ENCODE peak calls at places on chromosomes 6 and 20, in five cellular contexts. X, M, Q, S and B are unnamed samples.
A peak's percentile ranks its signal among the peaks of the same experiment; 100 is the strongest.

GRCh38 chr20:60642048-60642447 is 610.0 kb upstream of the CDH4 start:
- DNase-seq in X (no peak), M (no peak), Q (no peak), S (no peak), B (no peak)

GRCh38 chr6:43668151-43669028 is 19.2 kb downstream of the MRPS18A start:
- DNase-seq in X (peak; percentile 61), M (peak; percentile 68), Q (peak; percentile 71), S (no peak), B (peak; percentile 10)

GRCh38 chr6:137471497-137471896 is 22.7 kb downstream of the OLIG3 start:
- DNase-seq in X (no peak), M (no peak), Q (no peak), S (no peak), B (no peak)

GRCh38 chr20:46398963-46399362 is 7.5 kb downstream of the ELMO2 start:
- DNase-seq in X (no peak), M (no peak), Q (no peak), S (no peak), B (no peak)

GRCh38 chr20:54132612-54133433 is 41.0 kb downstream of the CYP24A1 start:
- DNase-seq in X (no peak), M (no peak), Q (peak; percentile 98), S (no peak), B (no peak)

GRCh38 chr6:118551063-118551672 is 3.1 kb downstream of the PLN start:
- DNase-seq in X (no peak), M (no peak), Q (peak; percentile 81), S (no peak), B (no peak)

GRCh38 chr6:9431945-9432344 is 982.9 kb downstream of the TFAP2A start:
- DNase-seq in X (no peak), M (no peak), Q (no peak), S (no peak), B (no peak)

GRCh38 chr6:117494283-117494682 is 11.8 kb downstream of the DCBLD1 start:
- DNase-seq in X (no peak), M (no peak), Q (peak; percentile 46), S (no peak), B (no peak)

GRCh38 chr6:44332585-44332984 is 9.9 kb upstream of the SPATS1 start:
- DNase-seq in X (no peak), M (no peak), Q (no peak), S (no peak), B (no peak)

GRCh38 chr6:43992126-43992663 is 135.1 kb downstream of the MRPL14 start:
- DNase-seq in X (no peak), M (no peak), Q (no peak), S (no peak), B (no peak)

GRCh38 chr6:111555041-111555440 is 50.6 kb downstream of the TRAF3IP2 start:
- DNase-seq in X (no peak), M (no peak), Q (peak; percentile 32), S (no peak), B (no peak)
- TF ChIP-seq CTCF in X (no peak), M (no peak), Q (no peak), S (no peak), B (no peak)

GRCh38 chr6:80618953-80619352 is 512.5 kb downstream of the BCKDHB start:
- DNase-seq in X (no peak), M (no peak), Q (peak; percentile 50), S (no peak), B (no peak)

GRCh38 chr6:80622641-80623040 is 516.2 kb downstream of the BCKDHB start:
- DNase-seq in X (no peak), M (no peak), Q (no peak), S (no peak), B (no peak)

GRCh38 chr6:80625405-80625804 is 518.9 kb downstream of the BCKDHB start:
- DNase-seq in X (no peak), M (no peak), Q (no peak), S (no peak), B (no peak)

DNA sequence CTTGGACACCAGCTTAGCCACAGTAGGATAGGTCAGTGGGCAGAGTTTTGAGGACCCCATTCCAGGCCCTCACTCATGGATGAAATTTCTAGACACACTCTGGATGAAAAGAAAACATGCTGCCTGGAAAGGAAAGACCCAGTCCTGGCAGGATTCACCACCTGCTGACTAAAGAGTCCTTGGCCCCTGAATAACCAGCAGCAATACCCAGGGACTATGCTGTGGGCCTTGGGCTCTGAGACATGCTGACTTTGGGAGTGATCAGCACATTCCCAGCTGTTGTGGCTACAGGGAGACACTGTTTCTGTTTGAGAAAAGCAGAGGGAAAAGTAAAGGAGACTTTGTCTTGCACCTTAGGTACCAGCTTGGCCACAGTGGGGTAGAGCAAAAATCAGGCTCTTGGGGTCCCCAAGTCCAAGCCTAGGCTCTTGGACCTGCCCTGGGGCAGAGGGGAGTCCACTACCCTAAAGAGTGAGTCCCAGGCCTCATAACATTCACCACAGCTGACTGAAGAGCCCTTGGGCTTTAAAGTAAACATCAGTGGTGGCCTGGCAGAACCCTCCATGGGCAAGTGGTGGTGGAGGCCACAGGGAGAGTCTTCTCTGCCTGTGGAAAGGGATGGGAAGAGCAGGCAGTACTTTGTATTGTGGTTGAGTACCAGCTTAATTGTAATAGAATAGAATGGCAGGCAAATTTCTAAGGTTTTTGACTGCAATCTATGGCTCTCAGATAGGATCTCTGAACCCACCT is 516.8 kb downstream of the BCKDHB start:
- DNase-seq in X (no peak), M (no peak), Q (no peak), S (no peak), B (no peak)
- TF ChIP-seq CTCF in X (no peak), M (no peak), Q (no peak), S (no peak), B (no peak)

DNA sequence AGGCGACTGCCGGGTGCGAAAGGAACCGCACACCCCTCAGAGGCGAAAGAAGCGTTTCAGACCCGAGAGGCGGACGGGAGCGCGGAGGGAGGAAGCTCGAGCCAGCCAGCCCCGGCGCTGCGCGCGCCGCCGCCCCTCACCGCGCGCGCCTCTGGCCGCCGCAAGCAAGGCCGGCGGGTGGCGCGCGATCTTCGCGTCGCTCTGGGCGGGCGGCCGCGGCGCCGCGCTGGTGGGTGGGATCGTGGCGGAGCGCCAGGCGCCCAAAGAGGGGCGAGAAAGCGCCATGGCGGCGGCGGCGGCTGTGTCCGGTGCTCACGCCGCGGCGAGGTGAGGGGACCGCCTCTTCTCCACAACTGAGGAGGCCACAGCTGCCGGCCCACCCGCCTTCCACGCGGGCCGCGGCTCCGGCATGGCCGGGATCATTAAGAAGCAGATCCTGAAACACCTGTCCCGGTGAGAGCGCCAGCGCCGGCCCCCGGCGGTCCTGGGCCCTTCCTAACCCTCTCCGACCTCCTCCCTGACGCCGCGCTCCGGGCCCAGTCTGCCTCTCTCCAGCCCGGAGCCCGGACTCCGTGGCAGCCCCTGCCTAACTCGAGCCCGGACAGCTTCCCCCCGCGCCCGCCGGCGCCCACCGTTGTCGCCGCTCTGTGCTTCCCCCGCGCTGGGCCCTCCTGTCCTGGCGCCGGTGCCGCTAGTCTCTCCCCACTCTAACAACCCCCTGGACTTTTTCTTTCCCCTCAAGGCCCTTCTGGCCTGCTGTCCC is at the start of gene BLTP3A:
- DNase-seq in X (peak; percentile 82), M (peak; percentile 81), Q (peak; percentile 75), S (peak; percentile 80), B (peak; percentile 78)
- TF ChIP-seq CTCF in X (no peak), M (no peak), Q (no peak), S (no peak), B (peak; percentile 2)

DNA sequence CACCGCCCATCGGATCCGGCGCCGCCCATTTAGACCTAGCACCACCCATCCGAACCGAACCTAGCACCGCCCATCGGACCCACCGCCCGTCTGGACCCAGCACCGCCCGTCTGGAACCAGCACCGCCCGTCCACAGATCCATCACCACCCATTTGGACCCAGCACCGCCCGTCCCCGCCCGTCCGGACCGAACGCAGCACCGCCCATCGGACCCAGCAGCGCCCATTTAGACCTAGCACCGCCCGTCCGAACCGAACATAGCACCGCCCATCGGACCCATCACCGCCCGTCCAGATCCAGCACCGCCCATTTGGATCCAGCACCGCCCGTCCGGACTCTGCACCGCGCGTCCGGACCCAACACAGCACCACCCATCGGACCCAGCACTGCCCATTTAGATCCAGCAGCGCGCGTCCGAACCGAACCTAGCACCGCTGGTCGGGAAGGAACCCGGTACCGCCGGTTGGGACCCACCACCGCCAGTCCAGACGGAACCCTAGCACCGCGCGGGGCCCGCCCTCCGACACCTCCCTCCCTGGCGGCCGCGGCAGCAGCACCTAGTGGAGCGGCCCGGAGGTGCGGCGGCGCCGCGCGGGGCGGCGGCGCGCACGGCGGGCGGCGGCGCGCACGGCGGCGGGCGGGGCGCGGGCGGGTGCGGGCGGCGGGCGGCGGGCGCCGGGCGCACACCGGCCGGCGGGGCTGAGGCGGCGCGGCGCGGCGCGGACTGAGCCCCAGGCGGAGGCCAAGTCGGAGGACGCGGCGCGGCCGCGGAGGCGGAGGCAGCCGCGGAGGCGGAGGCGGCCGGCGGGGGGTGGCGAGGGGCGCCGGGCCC is at the start of gene AFDN:
- DNase-seq in X (peak; percentile 74), M (no peak), Q (peak; percentile 66), S (peak; percentile 58), B (peak; percentile 56)
- TF ChIP-seq CTCF in X (peak; percentile 35), M (no peak), Q (peak; percentile 37), S (no peak), B (no peak)

GRCh38 chr6:83921315-83921714 is 61.8 kb downstream of the CYB5R4 start:
- DNase-seq in X (no peak), M (no peak), Q (no peak), S (no peak), B (no peak)
- TF ChIP-seq CTCF in X (no peak), M (no peak), Q (no peak), S (no peak), B (no peak)

DNA sequence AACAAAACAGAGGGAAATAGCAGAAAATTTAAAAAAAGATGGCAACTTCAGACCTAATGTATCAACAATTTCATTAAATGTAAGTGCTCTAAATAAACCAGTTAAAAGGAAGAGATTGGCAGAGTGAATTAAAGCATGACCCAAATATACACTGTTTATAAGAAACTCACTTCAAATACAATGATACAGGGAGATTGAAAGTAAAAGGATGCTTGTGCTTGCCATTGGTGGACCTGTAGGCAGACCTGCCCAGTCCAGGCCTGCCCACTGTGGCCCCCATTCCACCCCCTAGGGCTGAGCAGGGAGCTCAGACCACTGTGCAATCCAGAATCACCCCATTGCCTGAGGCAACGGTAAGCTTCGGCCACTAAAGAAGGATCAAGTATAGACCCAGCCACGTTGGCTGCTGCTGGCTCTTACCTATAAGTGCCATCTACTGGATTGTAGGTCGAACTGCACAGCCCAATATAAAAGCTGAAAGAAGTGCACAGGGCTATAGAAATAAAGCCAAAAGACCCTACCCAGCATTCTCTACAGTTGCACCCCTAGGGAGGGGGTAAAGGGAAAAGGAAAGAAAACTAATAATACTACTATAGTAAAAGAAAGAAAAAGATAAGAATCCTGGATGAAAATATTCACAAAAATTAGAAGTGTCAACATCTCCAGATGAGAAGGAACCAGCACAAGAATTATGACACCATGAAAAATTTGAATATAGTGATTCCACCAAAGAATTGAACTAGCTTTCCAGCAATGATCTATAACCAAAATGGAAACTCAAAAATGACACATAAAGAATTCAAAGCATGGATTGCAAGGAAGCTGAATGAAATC is 36.1 kb downstream of the PSMB1 start:
- DNase-seq in X (no peak), M (peak; percentile 57), Q (peak; percentile 83), S (peak; percentile 35), B (peak; percentile 3)
- TF ChIP-seq CTCF in X (peak; percentile 32), M (peak; percentile 74), Q (peak; percentile 92), S (peak; percentile 90), B (peak; percentile 85)

GRCh38 chr6:16723833-16724232 is 37.4 kb downstream of the ATXN1 start:
- DNase-seq in X (no peak), M (no peak), Q (peak; percentile 91), S (no peak), B (no peak)
- TF ChIP-seq CTCF in X (no peak), M (no peak), Q (no peak), S (no peak), B (no peak)

GRCh38 chr6:141309295-141309694 is 823.4 kb upstream of the GJE1 start:
- DNase-seq in X (no peak), M (no peak), Q (peak; percentile 42), S (no peak), B (no peak)
- TF ChIP-seq CTCF in X (no peak), M (no peak), Q (no peak), S (no peak), B (no peak)

GRCh38 chr6:166456360-166457156 is 73.8 kb upstream of the MPC1 start:
- DNase-seq in X (no peak), M (no peak), Q (peak; percentile 54), S (no peak), B (no peak)
- TF ChIP-seq CTCF in X (no peak), M (no peak), Q (no peak), S (no peak), B (peak; percentile 39)